ENCODE peak calls at places on chromosomes 16 and 17, in four cellular contexts. One of them, this sample, is unnamed.
A peak's percentile ranks its signal among the peaks of the same experiment; 100 is the strongest.

GRCh38 chr16:89420204-89420603 is 70.2 kb downstream of the ANKRD11 start:
- DNase-seq in Peyer's patch: no peak
- DNase-seq in ascending aorta: no peak
- DNase-seq in naive thymus-derived CD4-positive, alpha-beta T cell: no peak
- DNase-seq in this sample: no peak

GRCh38 chr17:59620518-59621259 is 994 bp downstream of the CLTC start:
- DNase-seq in ascending aorta: peak; percentile 75
- DNase-seq in naive thymus-derived CD4-positive, alpha-beta T cell: peak; percentile 20
- DNase-seq in Peyer's patch: peak; percentile 57
- DNase-seq in this sample: peak; percentile 29

GRCh38 chr17:69654981-69655581 is 240.6 kb downstream of the MAP2K6 start:
- DNase-seq in ascending aorta: no peak
- DNase-seq in Peyer's patch: no peak
- DNase-seq in naive thymus-derived CD4-positive, alpha-beta T cell: no peak
- DNase-seq in this sample: peak; percentile 63

GRCh38 chr16:86457621-86458456 is 52.5 kb upstream of the FOXF1 start:
- DNase-seq in Peyer's patch: no peak
- DNase-seq in naive thymus-derived CD4-positive, alpha-beta T cell: no peak
- DNase-seq in ascending aorta: no peak
- DNase-seq in this sample: no peak

GRCh38 chr17:43846221-43846712 is 709 bp upstream of the CD300LG start:
- DNase-seq in Peyer's patch: peak; percentile 89
- DNase-seq in naive thymus-derived CD4-positive, alpha-beta T cell: peak; percentile 60
- DNase-seq in ascending aorta: peak; percentile 92
- DNase-seq in this sample: peak; percentile 20

GRCh38 chr17:21823643-21824042 is 131.3 kb downstream of the KCNJ18 start:
- DNase-seq in Peyer's patch: no peak
- DNase-seq in ascending aorta: no peak
- DNase-seq in naive thymus-derived CD4-positive, alpha-beta T cell: no peak
- DNase-seq in this sample: no peak

GRCh38 chr16:50709061-50709695 is 15.8 kb downstream of the NOD2 start:
- DNase-seq in Peyer's patch: no peak
- DNase-seq in ascending aorta: no peak
- DNase-seq in naive thymus-derived CD4-positive, alpha-beta T cell: no peak
- DNase-seq in this sample: no peak

GRCh38 chr17:78667741-78668640 is 90.8 kb upstream of the DNAH17 start:
- DNase-seq in naive thymus-derived CD4-positive, alpha-beta T cell: no peak
- DNase-seq in ascending aorta: no peak
- DNase-seq in Peyer's patch: no peak
- DNase-seq in this sample: no peak

GRCh38 chr17:55320594-55321506 is 56.1 kb downstream of the HLF start:
- DNase-seq in naive thymus-derived CD4-positive, alpha-beta T cell: no peak
- DNase-seq in ascending aorta: peak; percentile 82
- DNase-seq in Peyer's patch: no peak
- DNase-seq in this sample: peak; percentile 79

GRCh38 chr16:50879873-50880695 is 138.2 kb downstream of the CYLD start:
- DNase-seq in ascending aorta: peak; percentile 15
- DNase-seq in naive thymus-derived CD4-positive, alpha-beta T cell: no peak
- DNase-seq in Peyer's patch: no peak
- DNase-seq in this sample: peak; percentile 23

GRCh38 chr17:44203731-44204452 is 4.2 kb upstream of the ATXN7L3 start:
- DNase-seq in Peyer's patch: no peak
- DNase-seq in ascending aorta: no peak
- DNase-seq in naive thymus-derived CD4-positive, alpha-beta T cell: peak; percentile 45
- DNase-seq in this sample: no peak

GRCh38 chr16:90046971-90047713 is 27.9 kb upstream of the DBNDD1 start:
- DNase-seq in naive thymus-derived CD4-positive, alpha-beta T cell: no peak
- DNase-seq in Peyer's patch: no peak
- DNase-seq in ascending aorta: peak; percentile 45
- DNase-seq in this sample: no peak

GRCh38 chr16:11181889-11182279 is 74.1 kb downstream of the SOCS1 start:
- DNase-seq in naive thymus-derived CD4-positive, alpha-beta T cell: no peak
- DNase-seq in ascending aorta: no peak
- DNase-seq in Peyer's patch: no peak
- DNase-seq in this sample: peak; percentile 29

GRCh38 chr16:29148867-29149272 is 164.0 kb downstream of the LAT start:
- DNase-seq in Peyer's patch: no peak
- DNase-seq in ascending aorta: no peak
- DNase-seq in naive thymus-derived CD4-positive, alpha-beta T cell: peak; percentile 92
- DNase-seq in this sample: no peak

GRCh38 chr17:80482058-80482318 is 5.6 kb upstream of the NPTX1 start:
- DNase-seq in naive thymus-derived CD4-positive, alpha-beta T cell: no peak
- DNase-seq in ascending aorta: no peak
- DNase-seq in Peyer's patch: no peak
- DNase-seq in this sample: no peak

GRCh38 chr17:30337393-30337999 is 3.6 kb upstream of the TMIGD1 start:
- DNase-seq in naive thymus-derived CD4-positive, alpha-beta T cell: no peak
- DNase-seq in Peyer's patch: no peak
- DNase-seq in ascending aorta: no peak
- DNase-seq in this sample: no peak

GRCh38 chr16:30485818-30486436 is 13.4 kb downstream of the ITGAL start:
- DNase-seq in naive thymus-derived CD4-positive, alpha-beta T cell: no peak
- DNase-seq in Peyer's patch: no peak
- DNase-seq in ascending aorta: no peak
- DNase-seq in this sample: no peak

GRCh38 chr16:48011888-48012658 is 143.7 kb downstream of the ABCC12 start:
- DNase-seq in ascending aorta: no peak
- DNase-seq in Peyer's patch: no peak
- DNase-seq in naive thymus-derived CD4-positive, alpha-beta T cell: no peak
- DNase-seq in this sample: no peak

GRCh38 chr16:17013067-17013466 is 457.7 kb downstream of the XYLT1 start:
- DNase-seq in ascending aorta: no peak
- DNase-seq in naive thymus-derived CD4-positive, alpha-beta T cell: no peak
- DNase-seq in Peyer's patch: no peak
- DNase-seq in this sample: no peak

GRCh38 chr16:2518823-2519710 is 1.1 kb upstream of the AMDHD2 start:
- DNase-seq in ascending aorta: no peak
- DNase-seq in naive thymus-derived CD4-positive, alpha-beta T cell: no peak
- DNase-seq in Peyer's patch: no peak
- DNase-seq in this sample: no peak
- H3K27ac ChIP-seq in ascending aorta: peak overlapping the region; percentile 80
- H3K27ac ChIP-seq in naive thymus-derived CD4-positive, alpha-beta T cell: peak overlapping the region; percentile 100
- H3K27ac ChIP-seq in Peyer's patch: peak overlapping the region; percentile 87
- H3K27ac ChIP-seq in this sample: no peak overlapping the region

DNA sequence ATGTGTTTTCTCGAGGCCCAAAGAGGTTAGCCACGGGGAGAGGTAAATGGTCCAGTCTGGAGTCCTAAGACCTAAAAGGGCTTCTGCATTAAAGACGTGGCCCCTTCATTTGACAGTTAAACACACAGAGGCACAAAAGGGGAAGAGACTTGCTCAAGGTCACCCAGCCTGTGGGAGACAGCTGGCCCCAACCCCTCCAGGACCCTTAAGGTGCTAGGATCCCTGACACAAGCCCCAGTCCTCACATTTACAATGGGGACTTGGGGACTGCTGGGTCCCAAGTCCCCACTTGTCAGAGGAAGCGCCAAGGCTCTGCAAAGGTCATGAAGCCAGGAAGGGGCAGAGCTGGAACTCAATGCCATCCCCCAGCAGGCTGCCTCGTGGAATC is 1.7 kb downstream of the ABAT start:
- DNase-seq in Peyer's patch: no peak
- DNase-seq in ascending aorta: no peak
- DNase-seq in naive thymus-derived CD4-positive, alpha-beta T cell: no peak
- DNase-seq in this sample: no peak
- H3K4me1 ChIP-seq in Peyer's patch: peaks cover 9% of the 10 kb centered on the region
- H3K4me1 ChIP-seq in ascending aorta: peaks cover 11% of the 10 kb centered on the region
- H3K4me1 ChIP-seq in naive thymus-derived CD4-positive, alpha-beta T cell: peaks cover 9% of the 10 kb centered on the region
- H3K4me1 ChIP-seq in this sample: peaks cover 27% of the 10 kb centered on the region

DNA sequence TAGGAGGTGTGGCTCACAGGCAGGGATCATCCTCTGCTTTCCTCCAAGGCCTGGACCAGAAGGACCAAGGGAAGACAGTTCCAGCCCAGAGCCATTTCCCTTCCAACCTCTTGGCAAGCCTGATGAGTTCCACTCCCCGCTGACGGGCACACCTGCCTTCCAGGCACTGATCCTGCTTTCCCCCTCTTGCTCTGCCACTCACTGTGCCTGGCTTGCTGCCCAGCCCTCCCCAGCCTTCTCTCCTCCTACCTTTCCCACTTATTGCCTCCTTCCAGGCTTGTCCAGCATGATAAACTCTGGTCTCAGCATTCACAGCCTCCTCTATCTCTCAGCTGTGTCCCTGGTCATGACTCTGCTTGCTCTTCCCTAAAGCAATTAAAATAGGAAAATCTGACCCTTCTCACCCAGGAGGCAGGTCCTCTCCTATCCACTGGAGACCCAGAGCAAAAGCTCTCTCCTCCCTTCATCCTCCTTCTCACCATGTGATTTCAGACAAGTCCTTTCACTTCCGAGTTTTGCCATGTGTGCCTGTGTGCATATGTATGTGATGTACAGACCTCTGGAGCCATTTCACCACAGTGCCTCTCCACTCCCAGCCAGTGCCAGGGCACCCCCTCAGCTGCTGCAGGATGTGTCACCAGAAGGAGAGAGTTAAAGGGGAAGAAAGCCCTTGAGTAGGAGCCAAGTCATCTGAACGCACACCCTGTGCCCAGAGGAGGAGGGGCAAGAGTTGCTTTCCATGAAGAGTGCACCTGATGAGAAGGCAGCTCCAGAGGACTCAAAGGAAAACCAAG is 13.4 kb upstream of the TMEM170A start:
- DNase-seq in ascending aorta: no peak
- DNase-seq in Peyer's patch: no peak
- DNase-seq in naive thymus-derived CD4-positive, alpha-beta T cell: no peak
- DNase-seq in this sample: peak; percentile 39
- H3K27ac ChIP-seq in ascending aorta: no peak overlapping the region
- H3K27ac ChIP-seq in Peyer's patch: no peak overlapping the region
- H3K27ac ChIP-seq in naive thymus-derived CD4-positive, alpha-beta T cell: no peak overlapping the region
- H3K27ac ChIP-seq in this sample: no peak overlapping the region

DNA sequence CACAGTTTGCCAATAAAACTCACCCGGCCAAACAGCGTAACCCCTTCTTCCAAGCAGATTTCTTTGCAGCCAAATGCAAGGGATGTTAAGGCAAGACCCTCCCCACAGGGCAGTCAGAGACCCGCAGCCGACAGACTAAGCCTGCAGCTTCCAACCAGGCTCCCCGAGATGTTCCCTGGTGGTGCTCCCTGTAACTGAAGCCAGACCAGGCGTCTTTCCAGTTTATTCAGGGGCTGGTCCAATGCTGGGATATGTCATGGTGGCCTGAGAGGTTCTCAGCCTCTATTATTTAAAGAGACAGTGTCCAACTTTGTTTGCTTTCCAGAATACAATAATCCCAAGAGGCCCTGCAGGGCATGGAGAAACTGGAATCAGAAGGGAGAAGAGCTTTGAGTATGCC is at the start of gene PMP22:
- DNase-seq in naive thymus-derived CD4-positive, alpha-beta T cell: no peak
- DNase-seq in Peyer's patch: no peak
- DNase-seq in ascending aorta: no peak
- DNase-seq in this sample: no peak
- H3K4me1 ChIP-seq in naive thymus-derived CD4-positive, alpha-beta T cell: no peaks in the 10 kb centered on the region
- H3K4me1 ChIP-seq in Peyer's patch: peaks cover 28% of the 10 kb centered on the region
- H3K4me1 ChIP-seq in ascending aorta: peaks cover 2% of the 10 kb centered on the region
- H3K4me1 ChIP-seq in this sample: no peaks in the 10 kb centered on the region

GRCh38 chr16:57049678-57050077 is 42.7 kb upstream of the CPNE2 start:
- DNase-seq in naive thymus-derived CD4-positive, alpha-beta T cell: no peak
- DNase-seq in Peyer's patch: no peak
- DNase-seq in ascending aorta: no peak
- DNase-seq in this sample: no peak

GRCh38 chr16:57045694-57046381 is 46.5 kb upstream of the CPNE2 start:
- DNase-seq in ascending aorta: peak; percentile 87
- DNase-seq in Peyer's patch: peak; percentile 61
- DNase-seq in naive thymus-derived CD4-positive, alpha-beta T cell: no peak
- DNase-seq in this sample: peak; percentile 25

GRCh38 chr16:57044931-57045693 is 47.3 kb upstream of the CPNE2 start:
- DNase-seq in naive thymus-derived CD4-positive, alpha-beta T cell: no peak
- DNase-seq in ascending aorta: no peak
- DNase-seq in Peyer's patch: no peak
- DNase-seq in this sample: no peak

GRCh38 chr16:57051696-57052228 is 40.6 kb upstream of the CPNE2 start:
- DNase-seq in naive thymus-derived CD4-positive, alpha-beta T cell: no peak
- DNase-seq in ascending aorta: no peak
- DNase-seq in Peyer's patch: no peak
- DNase-seq in this sample: no peak

DNA sequence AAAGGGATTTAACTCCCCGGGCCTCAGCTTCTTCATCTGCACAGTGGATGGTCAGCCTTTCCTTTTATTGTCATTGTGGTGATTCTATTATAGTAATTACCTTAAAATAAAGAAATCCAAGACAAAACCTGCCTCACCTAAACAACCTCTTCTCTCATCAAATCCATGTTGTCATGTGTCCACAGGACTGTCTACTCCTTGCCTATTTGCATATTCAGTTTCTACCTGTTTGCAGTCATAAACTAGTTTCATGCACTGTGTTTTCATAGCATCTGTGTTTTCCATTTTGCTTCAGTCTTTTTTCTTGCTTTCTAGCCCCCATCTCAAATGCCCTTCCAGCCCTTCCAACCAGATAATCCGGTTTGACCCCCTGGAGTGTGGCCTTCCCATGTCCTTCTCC is 44.3 kb upstream of the CPNE2 start:
- DNase-seq in ascending aorta: no peak
- DNase-seq in naive thymus-derived CD4-positive, alpha-beta T cell: no peak
- DNase-seq in Peyer's patch: no peak
- DNase-seq in this sample: no peak
- H3K27ac ChIP-seq in ascending aorta: no peak overlapping the region
- H3K27ac ChIP-seq in naive thymus-derived CD4-positive, alpha-beta T cell: no peak overlapping the region
- H3K27ac ChIP-seq in Peyer's patch: no peak overlapping the region
- H3K27ac ChIP-seq in this sample: no peak overlapping the region

GRCh38 chr17:76275382-76276068 is 10.4 kb downstream of the UBALD2 start:
- DNase-seq in ascending aorta: no peak
- DNase-seq in Peyer's patch: no peak
- DNase-seq in naive thymus-derived CD4-positive, alpha-beta T cell: no peak
- DNase-seq in this sample: no peak

GRCh38 chr17:76273435-76273921 is 8.3 kb downstream of the UBALD2 start:
- DNase-seq in naive thymus-derived CD4-positive, alpha-beta T cell: no peak
- DNase-seq in Peyer's patch: no peak
- DNase-seq in ascending aorta: no peak
- DNase-seq in this sample: no peak

GRCh38 chr17:76273923-76274558 is 8.9 kb downstream of the UBALD2 start:
- DNase-seq in naive thymus-derived CD4-positive, alpha-beta T cell: no peak
- DNase-seq in ascending aorta: no peak
- DNase-seq in Peyer's patch: no peak
- DNase-seq in this sample: no peak

GRCh38 chr17:76276069-76276431 is 10.9 kb downstream of the UBALD2 start:
- DNase-seq in naive thymus-derived CD4-positive, alpha-beta T cell: no peak
- DNase-seq in Peyer's patch: no peak
- DNase-seq in ascending aorta: no peak
- DNase-seq in this sample: no peak

GRCh38 chr17:76274559-76274956 is 9.4 kb downstream of the UBALD2 start:
- DNase-seq in Peyer's patch: no peak
- DNase-seq in naive thymus-derived CD4-positive, alpha-beta T cell: no peak
- DNase-seq in ascending aorta: no peak
- DNase-seq in this sample: no peak
- H3K4me1 ChIP-seq in Peyer's patch: peaks cover 29% of the 10 kb centered on the region
- H3K4me1 ChIP-seq in naive thymus-derived CD4-positive, alpha-beta T cell: peaks cover 52% of the 10 kb centered on the region
- H3K4me1 ChIP-seq in ascending aorta: peaks cover 19% of the 10 kb centered on the region
- H3K4me1 ChIP-seq in this sample: peaks cover 4% of the 10 kb centered on the region

GRCh38 chr17:18191071-18191667 is 7.5 kb downstream of the ALKBH5 start:
- DNase-seq in naive thymus-derived CD4-positive, alpha-beta T cell: no peak
- DNase-seq in ascending aorta: no peak
- DNase-seq in Peyer's patch: no peak
- DNase-seq in this sample: no peak

GRCh38 chr17:18194804-18195203 is 11.2 kb downstream of the ALKBH5 start:
- DNase-seq in Peyer's patch: no peak
- DNase-seq in ascending aorta: no peak
- DNase-seq in naive thymus-derived CD4-positive, alpha-beta T cell: no peak
- DNase-seq in this sample: no peak

GRCh38 chr17:18195246-18195645 is 11.6 kb downstream of the ALKBH5 start:
- DNase-seq in naive thymus-derived CD4-positive, alpha-beta T cell: no peak
- DNase-seq in Peyer's patch: no peak
- DNase-seq in ascending aorta: no peak
- DNase-seq in this sample: no peak

GRCh38 chr17:18191967-18192366 is 8.3 kb downstream of the ALKBH5 start:
- DNase-seq in ascending aorta: no peak
- DNase-seq in naive thymus-derived CD4-positive, alpha-beta T cell: no peak
- DNase-seq in Peyer's patch: no peak
- DNase-seq in this sample: no peak

GRCh38 chr17:18194394-18194793 is 10.8 kb downstream of the ALKBH5 start:
- DNase-seq in ascending aorta: no peak
- DNase-seq in Peyer's patch: no peak
- DNase-seq in naive thymus-derived CD4-positive, alpha-beta T cell: no peak
- DNase-seq in this sample: no peak
- H3K27ac ChIP-seq in ascending aorta: no peak overlapping the region
- H3K27ac ChIP-seq in Peyer's patch: no peak overlapping the region
- H3K27ac ChIP-seq in naive thymus-derived CD4-positive, alpha-beta T cell: no peak overlapping the region
- H3K27ac ChIP-seq in this sample: no peak overlapping the region